ENCODE peak calls at places on chromosome 1, in ten cellular contexts. One of them, this sample, is unnamed.

GRCh38 chr1:93076268-93076667 is 2.8 kb upstream of the MTF2 start:
- DNase-seq in foreskin fibroblast: no peak
- DNase-seq in upper lobe of right lung: no peak
- DNase-seq in neuronal stem cell: no peak
- DNase-seq in AG09309: no peak
- DNase-seq in left ventricle myocardium inferior: no peak
- DNase-seq in heart left ventricle: no peak
- DNase-seq in tibial nerve: no peak
- DNase-seq in psoas muscle: no peak
- DNase-seq in heart right ventricle: no peak
- DNase-seq in this sample: no peak

GRCh38 chr1:202664083-202664482 is 46.2 kb downstream of the SYT2 start:
- DNase-seq in foreskin fibroblast: peak
- DNase-seq in upper lobe of right lung: no peak
- DNase-seq in neuronal stem cell: no peak
- DNase-seq in AG09309: no peak
- DNase-seq in left ventricle myocardium inferior: no peak
- DNase-seq in heart left ventricle: no peak
- DNase-seq in tibial nerve: no peak
- DNase-seq in psoas muscle: no peak
- DNase-seq in heart right ventricle: no peak
- DNase-seq in this sample: no peak

GRCh38 chr1:97340951-97341350 is 579.9 kb downstream of the DPYD start:
- DNase-seq in foreskin fibroblast: peak
- DNase-seq in upper lobe of right lung: no peak
- DNase-seq in neuronal stem cell: no peak
- DNase-seq in AG09309: peak
- DNase-seq in left ventricle myocardium inferior: no peak
- DNase-seq in heart left ventricle: no peak
- DNase-seq in tibial nerve: no peak
- DNase-seq in psoas muscle: no peak
- DNase-seq in heart right ventricle: no peak
- DNase-seq in this sample: no peak

GRCh38 chr1:228272331-228272791 is 64.5 kb downstream of the OBSCN start:
- DNase-seq in foreskin fibroblast: no peak
- DNase-seq in upper lobe of right lung: peak
- DNase-seq in neuronal stem cell: no peak
- DNase-seq in AG09309: no peak
- DNase-seq in left ventricle myocardium inferior: no peak
- DNase-seq in heart left ventricle: no peak
- DNase-seq in tibial nerve: no peak
- DNase-seq in psoas muscle: peak
- DNase-seq in heart right ventricle: peak
- DNase-seq in this sample: no peak

GRCh38 chr1:203362561-203363055 is 11.7 kb upstream of the FMOD start:
- DNase-seq in foreskin fibroblast: no peak
- DNase-seq in upper lobe of right lung: no peak
- DNase-seq in neuronal stem cell: no peak
- DNase-seq in AG09309: no peak
- DNase-seq in left ventricle myocardium inferior: no peak
- DNase-seq in heart left ventricle: no peak
- DNase-seq in tibial nerve: no peak
- DNase-seq in psoas muscle: no peak
- DNase-seq in heart right ventricle: no peak
- DNase-seq in this sample: no peak

GRCh38 chr1:231216515-231216914 is 24.5 kb upstream of the GNPAT start:
- DNase-seq in foreskin fibroblast: no peak
- DNase-seq in upper lobe of right lung: no peak
- DNase-seq in neuronal stem cell: no peak
- DNase-seq in AG09309: no peak
- DNase-seq in left ventricle myocardium inferior: no peak
- DNase-seq in heart left ventricle: no peak
- DNase-seq in tibial nerve: no peak
- DNase-seq in psoas muscle: no peak
- DNase-seq in heart right ventricle: no peak
- DNase-seq in this sample: no peak

GRCh38 chr1:4638347-4638734 is 16.1 kb upstream of the AJAP1 start:
- DNase-seq in foreskin fibroblast: no peak
- DNase-seq in upper lobe of right lung: no peak
- DNase-seq in neuronal stem cell: no peak
- DNase-seq in AG09309: no peak
- DNase-seq in left ventricle myocardium inferior: no peak
- DNase-seq in heart left ventricle: no peak
- DNase-seq in tibial nerve: no peak
- DNase-seq in psoas muscle: peak
- DNase-seq in heart right ventricle: no peak
- DNase-seq in this sample: no peak

GRCh38 chr1:27594542-27595510 is 9.1 kb downstream of the AHDC1 start:
- DNase-seq in foreskin fibroblast: peak
- DNase-seq in upper lobe of right lung: no peak
- DNase-seq in neuronal stem cell: no peak
- DNase-seq in AG09309: no peak
- DNase-seq in left ventricle myocardium inferior: no peak
- DNase-seq in heart left ventricle: no peak
- DNase-seq in tibial nerve: no peak
- DNase-seq in psoas muscle: no peak
- DNase-seq in heart right ventricle: no peak
- DNase-seq in this sample: peak

GRCh38 chr1:54273837-54274192 is 73.8 kb downstream of the MRPL37 start:
- DNase-seq in foreskin fibroblast: no peak
- DNase-seq in upper lobe of right lung: no peak
- DNase-seq in neuronal stem cell: no peak
- DNase-seq in AG09309: no peak
- DNase-seq in left ventricle myocardium inferior: peak
- DNase-seq in heart left ventricle: peak
- DNase-seq in tibial nerve: peak
- DNase-seq in psoas muscle: peak
- DNase-seq in heart right ventricle: peak
- DNase-seq in this sample: peak

GRCh38 chr1:51650198-51650597 is 33.3 kb downstream of the OSBPL9 start:
- DNase-seq in foreskin fibroblast: no peak
- DNase-seq in upper lobe of right lung: no peak
- DNase-seq in neuronal stem cell: no peak
- DNase-seq in AG09309: no peak
- DNase-seq in left ventricle myocardium inferior: no peak
- DNase-seq in heart left ventricle: no peak
- DNase-seq in tibial nerve: no peak
- DNase-seq in psoas muscle: no peak
- DNase-seq in heart right ventricle: no peak
- DNase-seq in this sample: no peak

GRCh38 chr1:146029097-146029496 is 7.6 kb upstream of the HJV start:
- DNase-seq in foreskin fibroblast: no peak
- DNase-seq in upper lobe of right lung: no peak
- DNase-seq in neuronal stem cell: no peak
- DNase-seq in AG09309: no peak
- DNase-seq in left ventricle myocardium inferior: no peak
- DNase-seq in heart left ventricle: no peak
- DNase-seq in tibial nerve: no peak
- DNase-seq in psoas muscle: no peak
- DNase-seq in heart right ventricle: no peak
- DNase-seq in this sample: no peak

GRCh38 chr1:218850367-218850766 is 323.3 kb upstream of the LYPLAL1 start:
- DNase-seq in foreskin fibroblast: peak
- DNase-seq in upper lobe of right lung: no peak
- DNase-seq in neuronal stem cell: no peak
- DNase-seq in AG09309: no peak
- DNase-seq in left ventricle myocardium inferior: no peak
- DNase-seq in heart left ventricle: no peak
- DNase-seq in tibial nerve: no peak
- DNase-seq in psoas muscle: no peak
- DNase-seq in heart right ventricle: no peak
- DNase-seq in this sample: no peak

GRCh38 chr1:95888877-95889799 is 655.1 kb downstream of the RWDD3 start:
- DNase-seq in foreskin fibroblast: no peak
- DNase-seq in upper lobe of right lung: no peak
- DNase-seq in neuronal stem cell: peak
- DNase-seq in AG09309: no peak
- DNase-seq in left ventricle myocardium inferior: no peak
- DNase-seq in heart left ventricle: no peak
- DNase-seq in tibial nerve: no peak
- DNase-seq in psoas muscle: no peak
- DNase-seq in heart right ventricle: no peak
- DNase-seq in this sample: no peak

GRCh38 chr1:19435851-19436465 is 49.4 kb downstream of the CAPZB start:
- DNase-seq in foreskin fibroblast: peak
- DNase-seq in upper lobe of right lung: no peak
- DNase-seq in neuronal stem cell: no peak
- DNase-seq in AG09309: peak
- DNase-seq in left ventricle myocardium inferior: no peak
- DNase-seq in heart left ventricle: no peak
- DNase-seq in tibial nerve: no peak
- DNase-seq in psoas muscle: no peak
- DNase-seq in heart right ventricle: no peak
- DNase-seq in this sample: no peak

GRCh38 chr1:121445677-121446076 is 260.9 kb downstream of the SRGAP2C start:
- DNase-seq in foreskin fibroblast: no peak
- DNase-seq in upper lobe of right lung: no peak
- DNase-seq in neuronal stem cell: no peak
- DNase-seq in AG09309: no peak
- DNase-seq in left ventricle myocardium inferior: no peak
- DNase-seq in heart left ventricle: no peak
- DNase-seq in tibial nerve: no peak
- DNase-seq in psoas muscle: no peak
- DNase-seq in heart right ventricle: no peak
- DNase-seq in this sample: no peak

GRCh38 chr1:37946703-37947360 is at the start of gene INPP5B:
- DNase-seq in foreskin fibroblast: peak
- DNase-seq in upper lobe of right lung: peak
- DNase-seq in neuronal stem cell: peak
- DNase-seq in AG09309: peak
- DNase-seq in left ventricle myocardium inferior: peak
- DNase-seq in heart left ventricle: peak
- DNase-seq in tibial nerve: peak
- DNase-seq in psoas muscle: peak
- DNase-seq in heart right ventricle: peak
- DNase-seq in this sample: peak

GRCh38 chr1:178126261-178126660 is 32.4 kb downstream of the RASAL2 start:
- DNase-seq in foreskin fibroblast: no peak
- DNase-seq in upper lobe of right lung: no peak
- DNase-seq in neuronal stem cell: no peak
- DNase-seq in AG09309: no peak
- DNase-seq in left ventricle myocardium inferior: no peak
- DNase-seq in heart left ventricle: no peak
- DNase-seq in tibial nerve: no peak
- DNase-seq in psoas muscle: no peak
- DNase-seq in heart right ventricle: no peak
- DNase-seq in this sample: no peak

GRCh38 chr1:168719306-168720111 is 9.5 kb downstream of the DPT start:
- DNase-seq in foreskin fibroblast: no peak
- DNase-seq in upper lobe of right lung: no peak
- DNase-seq in neuronal stem cell: no peak
- DNase-seq in AG09309: no peak
- DNase-seq in left ventricle myocardium inferior: no peak
- DNase-seq in heart left ventricle: no peak
- DNase-seq in tibial nerve: no peak
- DNase-seq in psoas muscle: no peak
- DNase-seq in heart right ventricle: no peak
- DNase-seq in this sample: no peak

GRCh38 chr1:40749817-40750216 is 33.8 kb upstream of the KCNQ4 start:
- DNase-seq in foreskin fibroblast: no peak
- DNase-seq in upper lobe of right lung: no peak
- DNase-seq in neuronal stem cell: no peak
- DNase-seq in AG09309: no peak
- DNase-seq in left ventricle myocardium inferior: no peak
- DNase-seq in heart left ventricle: no peak
- DNase-seq in tibial nerve: no peak
- DNase-seq in psoas muscle: no peak
- DNase-seq in heart right ventricle: no peak
- DNase-seq in this sample: no peak

DNA sequence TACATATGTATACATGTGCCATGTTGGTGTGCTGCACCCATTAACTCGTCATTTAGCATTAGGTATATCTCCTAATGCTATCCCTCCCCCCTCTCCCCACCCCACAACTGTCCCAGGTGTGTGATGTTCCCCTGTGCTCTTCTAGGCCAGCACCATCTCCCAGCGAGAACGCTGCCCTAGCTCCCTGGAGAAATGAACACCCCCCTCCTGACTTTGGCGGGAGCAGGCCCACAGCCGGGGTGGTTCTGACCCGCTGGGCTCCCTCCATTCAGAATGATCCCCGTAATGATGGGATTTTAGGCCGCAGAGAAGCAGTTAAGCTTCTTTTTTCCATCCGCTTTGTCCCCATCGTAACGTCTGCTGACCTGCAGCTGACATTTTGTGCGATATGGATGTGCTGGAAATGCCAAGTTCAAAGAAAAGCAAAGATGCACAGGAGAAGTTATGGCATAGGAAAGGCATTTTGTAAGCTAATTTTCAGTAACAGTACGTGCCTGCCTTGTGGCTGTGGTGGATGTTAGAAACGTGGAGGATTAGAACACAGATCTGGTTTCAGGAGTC is 39.3 kb downstream of the ELK4 start:
- DNase-seq in foreskin fibroblast: no peak
- DNase-seq in upper lobe of right lung: peak
- DNase-seq in neuronal stem cell: no peak
- DNase-seq in AG09309: no peak
- DNase-seq in left ventricle myocardium inferior: no peak
- DNase-seq in heart left ventricle: no peak
- DNase-seq in tibial nerve: no peak
- DNase-seq in psoas muscle: no peak
- DNase-seq in heart right ventricle: no peak
- DNase-seq in this sample: no peak
- H3K4me3 ChIP-seq in foreskin fibroblast: no peak
- H3K4me3 ChIP-seq in upper lobe of right lung: peak
- H3K4me3 ChIP-seq in neuronal stem cell: no peak
- H3K4me3 ChIP-seq in AG09309: no peak
- H3K4me3 ChIP-seq in left ventricle myocardium inferior: peak
- H3K4me3 ChIP-seq in heart left ventricle: peak
- H3K4me3 ChIP-seq in tibial nerve: peak
- H3K4me3 ChIP-seq in psoas muscle: peak
- H3K4me3 ChIP-seq in heart right ventricle: peak
- H3K4me3 ChIP-seq in this sample: no peak

GRCh38 chr1:22643928-22644327 is 495 bp downstream of the C1QC start:
- DNase-seq in foreskin fibroblast: no peak
- DNase-seq in upper lobe of right lung: no peak
- DNase-seq in neuronal stem cell: no peak
- DNase-seq in AG09309: no peak
- DNase-seq in left ventricle myocardium inferior: no peak
- DNase-seq in heart left ventricle: no peak
- DNase-seq in tibial nerve: no peak
- DNase-seq in psoas muscle: no peak
- DNase-seq in heart right ventricle: no peak
- DNase-seq in this sample: no peak
- H3K4me3 ChIP-seq in foreskin fibroblast: no peak
- H3K4me3 ChIP-seq in upper lobe of right lung: peak
- H3K4me3 ChIP-seq in neuronal stem cell: no peak
- H3K4me3 ChIP-seq in AG09309: no peak
- H3K4me3 ChIP-seq in left ventricle myocardium inferior: peak
- H3K4me3 ChIP-seq in heart left ventricle: peak
- H3K4me3 ChIP-seq in tibial nerve: peak
- H3K4me3 ChIP-seq in psoas muscle: peak
- H3K4me3 ChIP-seq in heart right ventricle: peak
- H3K4me3 ChIP-seq in this sample: no peak

GRCh38 chr1:50420689-50421365 is 2.4 kb downstream of the DMRTA2 start:
- DNase-seq in foreskin fibroblast: no peak
- DNase-seq in upper lobe of right lung: no peak
- DNase-seq in neuronal stem cell: peak
- DNase-seq in AG09309: no peak
- DNase-seq in left ventricle myocardium inferior: no peak
- DNase-seq in heart left ventricle: no peak
- DNase-seq in tibial nerve: no peak
- DNase-seq in psoas muscle: no peak
- DNase-seq in heart right ventricle: no peak
- DNase-seq in this sample: no peak
- H3K4me3 ChIP-seq in foreskin fibroblast: no peak
- H3K4me3 ChIP-seq in upper lobe of right lung: no peak
- H3K4me3 ChIP-seq in neuronal stem cell: no peak
- H3K4me3 ChIP-seq in AG09309: no peak
- H3K4me3 ChIP-seq in left ventricle myocardium inferior: peak
- H3K4me3 ChIP-seq in heart left ventricle: no peak
- H3K4me3 ChIP-seq in tibial nerve: peak
- H3K4me3 ChIP-seq in psoas muscle: peak
- H3K4me3 ChIP-seq in heart right ventricle: no peak
- H3K4me3 ChIP-seq in this sample: no peak

GRCh38 chr1:109482796-109483638 is 688 bp upstream of the ATXN7L2 start:
- DNase-seq in foreskin fibroblast: no peak
- DNase-seq in upper lobe of right lung: peak
- DNase-seq in neuronal stem cell: no peak
- DNase-seq in AG09309: no peak
- DNase-seq in left ventricle myocardium inferior: no peak
- DNase-seq in heart left ventricle: peak
- DNase-seq in tibial nerve: no peak
- DNase-seq in psoas muscle: peak
- DNase-seq in heart right ventricle: peak
- DNase-seq in this sample: peak
- H3K4me3 ChIP-seq in foreskin fibroblast: peak
- H3K4me3 ChIP-seq in upper lobe of right lung: peak
- H3K4me3 ChIP-seq in neuronal stem cell: peak
- H3K4me3 ChIP-seq in AG09309: peak
- H3K4me3 ChIP-seq in left ventricle myocardium inferior: peak
- H3K4me3 ChIP-seq in heart left ventricle: peak
- H3K4me3 ChIP-seq in tibial nerve: peak
- H3K4me3 ChIP-seq in psoas muscle: peak
- H3K4me3 ChIP-seq in heart right ventricle: peak
- H3K4me3 ChIP-seq in this sample: peak

This sample was measured in right cardiac atrium.